ENCODE peak calls at places on chromosomes 13 and 19, in nine cellular contexts. One of them, this sample, is unnamed.
A peak's percentile ranks its signal among the peaks of the same experiment; 100 is the strongest.

GRCh38 chr13:90447735-90448103 is 899.8 kb upstream of the MIR17HG start:
- DNase-seq in C1 segment of cervical spinal cord: no peak
- DNase-seq in MV-4-11: no peak
- DNase-seq in stimulated activated CD4-positive, alpha-beta T cell treated with anti-CD3 and anti-CD28 coated beads, Interleukin-1b, Interleukin-23, amount 100 ng/mL, for 1 hour: no peak
- DNase-seq in GOT3: no peak
- DNase-seq in left lung: no peak
- DNase-seq in caudate nucleus: no peak
- DNase-seq in activated naive CD4-positive, alpha-beta T cell treated with anti-CD3 and anti-CD28 coated beads for 36 hours: no peak
- DNase-seq in H54: peak; percentile 19
- DNase-seq in this sample: no peak

GRCh38 chr13:97175041-97175440 is 47.1 kb upstream of the MBNL2 start:
- DNase-seq in C1 segment of cervical spinal cord: no peak
- DNase-seq in MV-4-11: no peak
- DNase-seq in stimulated activated CD4-positive, alpha-beta T cell treated with anti-CD3 and anti-CD28 coated beads, Interleukin-1b, Interleukin-23, amount 100 ng/mL, for 1 hour: no peak
- DNase-seq in GOT3: no peak
- DNase-seq in left lung: no peak
- DNase-seq in caudate nucleus: no peak
- DNase-seq in activated naive CD4-positive, alpha-beta T cell treated with anti-CD3 and anti-CD28 coated beads for 36 hours: no peak
- DNase-seq in H54: no peak
- DNase-seq in this sample: no peak

GRCh38 chr19:35545855-35546381 is 492 bp downstream of the TMEM147 start:
- DNase-seq in C1 segment of cervical spinal cord: no peak
- DNase-seq in MV-4-11: peak; percentile 29
- DNase-seq in stimulated activated CD4-positive, alpha-beta T cell treated with anti-CD3 and anti-CD28 coated beads, Interleukin-1b, Interleukin-23, amount 100 ng/mL, for 1 hour: peak; percentile 40
- DNase-seq in GOT3: no peak
- DNase-seq in left lung: no peak
- DNase-seq in caudate nucleus: no peak
- DNase-seq in activated naive CD4-positive, alpha-beta T cell treated with anti-CD3 and anti-CD28 coated beads for 36 hours: peak; percentile 76
- DNase-seq in H54: peak; percentile 73
- DNase-seq in this sample: no peak

GRCh38 chr19:6481541-6482342 is at the start of gene DENND1C:
- DNase-seq in C1 segment of cervical spinal cord: peak; percentile 36
- DNase-seq in MV-4-11: peak; percentile 73
- DNase-seq in stimulated activated CD4-positive, alpha-beta T cell treated with anti-CD3 and anti-CD28 coated beads, Interleukin-1b, Interleukin-23, amount 100 ng/mL, for 1 hour: peak; percentile 43
- DNase-seq in GOT3: no peak
- DNase-seq in left lung: peak; percentile 90
- DNase-seq in caudate nucleus: peak; percentile 22
- DNase-seq in activated naive CD4-positive, alpha-beta T cell treated with anti-CD3 and anti-CD28 coated beads for 36 hours: peak; percentile 86
- DNase-seq in H54: peak; percentile 46
- DNase-seq in this sample: peak; percentile 86

GRCh38 chr19:13152854-13153626 is 2.8 kb downstream of the IER2 start:
- DNase-seq in C1 segment of cervical spinal cord: peak; percentile 91
- DNase-seq in MV-4-11: peak; percentile 94
- DNase-seq in stimulated activated CD4-positive, alpha-beta T cell treated with anti-CD3 and anti-CD28 coated beads, Interleukin-1b, Interleukin-23, amount 100 ng/mL, for 1 hour: peak; percentile 95
- DNase-seq in GOT3: peak; percentile 97
- DNase-seq in left lung: peak; percentile 95
- DNase-seq in caudate nucleus: peak; percentile 88
- DNase-seq in activated naive CD4-positive, alpha-beta T cell treated with anti-CD3 and anti-CD28 coated beads for 36 hours: peak; percentile 95
- DNase-seq in H54: peak; percentile 69
- DNase-seq in this sample: peak; percentile 99

GRCh38 chr19:17348700-17349099 is 11.3 kb downstream of the GTPBP3 start:
- DNase-seq in C1 segment of cervical spinal cord: peak; percentile 17
- DNase-seq in MV-4-11: no peak
- DNase-seq in stimulated activated CD4-positive, alpha-beta T cell treated with anti-CD3 and anti-CD28 coated beads, Interleukin-1b, Interleukin-23, amount 100 ng/mL, for 1 hour: no peak
- DNase-seq in GOT3: peak; percentile 12
- DNase-seq in left lung: no peak
- DNase-seq in caudate nucleus: no peak
- DNase-seq in activated naive CD4-positive, alpha-beta T cell treated with anti-CD3 and anti-CD28 coated beads for 36 hours: no peak
- DNase-seq in H54: no peak
- DNase-seq in this sample: no peak

GRCh38 chr13:32048816-32049215 is 17.2 kb downstream of the FRY start:
- DNase-seq in C1 segment of cervical spinal cord: no peak
- DNase-seq in MV-4-11: peak; percentile 30
- DNase-seq in stimulated activated CD4-positive, alpha-beta T cell treated with anti-CD3 and anti-CD28 coated beads, Interleukin-1b, Interleukin-23, amount 100 ng/mL, for 1 hour: no peak
- DNase-seq in GOT3: no peak
- DNase-seq in left lung: no peak
- DNase-seq in caudate nucleus: no peak
- DNase-seq in activated naive CD4-positive, alpha-beta T cell treated with anti-CD3 and anti-CD28 coated beads for 36 hours: peak; percentile 22
- DNase-seq in H54: no peak
- DNase-seq in this sample: no peak

GRCh38 chr13:76861859-76862258 is 24.3 kb downstream of the KCTD12 start:
- DNase-seq in C1 segment of cervical spinal cord: no peak
- DNase-seq in MV-4-11: no peak
- DNase-seq in stimulated activated CD4-positive, alpha-beta T cell treated with anti-CD3 and anti-CD28 coated beads, Interleukin-1b, Interleukin-23, amount 100 ng/mL, for 1 hour: no peak
- DNase-seq in GOT3: no peak
- DNase-seq in left lung: no peak
- DNase-seq in caudate nucleus: no peak
- DNase-seq in activated naive CD4-positive, alpha-beta T cell treated with anti-CD3 and anti-CD28 coated beads for 36 hours: no peak
- DNase-seq in H54: no peak
- DNase-seq in this sample: no peak

GRCh38 chr13:31067416-31068118 is 94.1 kb downstream of the HSPH1 start:
- DNase-seq in C1 segment of cervical spinal cord: no peak
- DNase-seq in MV-4-11: no peak
- DNase-seq in stimulated activated CD4-positive, alpha-beta T cell treated with anti-CD3 and anti-CD28 coated beads, Interleukin-1b, Interleukin-23, amount 100 ng/mL, for 1 hour: no peak
- DNase-seq in GOT3: no peak
- DNase-seq in left lung: no peak
- DNase-seq in caudate nucleus: peak; percentile 36
- DNase-seq in activated naive CD4-positive, alpha-beta T cell treated with anti-CD3 and anti-CD28 coated beads for 36 hours: peak; percentile 15
- DNase-seq in H54: peak; percentile 63
- DNase-seq in this sample: no peak

GRCh38 chr13:67971291-67971690 is 741.2 kb upstream of the PCDH9 start:
- DNase-seq in C1 segment of cervical spinal cord: no peak
- DNase-seq in MV-4-11: no peak
- DNase-seq in stimulated activated CD4-positive, alpha-beta T cell treated with anti-CD3 and anti-CD28 coated beads, Interleukin-1b, Interleukin-23, amount 100 ng/mL, for 1 hour: no peak
- DNase-seq in GOT3: no peak
- DNase-seq in left lung: no peak
- DNase-seq in caudate nucleus: no peak
- DNase-seq in activated naive CD4-positive, alpha-beta T cell treated with anti-CD3 and anti-CD28 coated beads for 36 hours: no peak
- DNase-seq in H54: no peak
- DNase-seq in this sample: no peak

GRCh38 chr19:48627211-48627864 is 8.0 kb downstream of the SPHK2 start:
- DNase-seq in C1 segment of cervical spinal cord: no peak
- DNase-seq in MV-4-11: no peak
- DNase-seq in stimulated activated CD4-positive, alpha-beta T cell treated with anti-CD3 and anti-CD28 coated beads, Interleukin-1b, Interleukin-23, amount 100 ng/mL, for 1 hour: no peak
- DNase-seq in GOT3: no peak
- DNase-seq in left lung: no peak
- DNase-seq in caudate nucleus: no peak
- DNase-seq in activated naive CD4-positive, alpha-beta T cell treated with anti-CD3 and anti-CD28 coated beads for 36 hours: no peak
- DNase-seq in H54: no peak
- DNase-seq in this sample: no peak

GRCh38 chr19:47637550-47637949 is 28.6 kb downstream of the BICRA start:
- DNase-seq in C1 segment of cervical spinal cord: no peak
- DNase-seq in MV-4-11: peak; percentile 97
- DNase-seq in stimulated activated CD4-positive, alpha-beta T cell treated with anti-CD3 and anti-CD28 coated beads, Interleukin-1b, Interleukin-23, amount 100 ng/mL, for 1 hour: no peak
- DNase-seq in GOT3: no peak
- DNase-seq in left lung: no peak
- DNase-seq in caudate nucleus: no peak
- DNase-seq in activated naive CD4-positive, alpha-beta T cell treated with anti-CD3 and anti-CD28 coated beads for 36 hours: no peak
- DNase-seq in H54: no peak
- DNase-seq in this sample: no peak

GRCh38 chr19:17711851-17712250 is 7.4 kb upstream of the MAP1S start:
- DNase-seq in C1 segment of cervical spinal cord: no peak
- DNase-seq in MV-4-11: no peak
- DNase-seq in stimulated activated CD4-positive, alpha-beta T cell treated with anti-CD3 and anti-CD28 coated beads, Interleukin-1b, Interleukin-23, amount 100 ng/mL, for 1 hour: no peak
- DNase-seq in GOT3: no peak
- DNase-seq in left lung: no peak
- DNase-seq in caudate nucleus: no peak
- DNase-seq in activated naive CD4-positive, alpha-beta T cell treated with anti-CD3 and anti-CD28 coated beads for 36 hours: no peak
- DNase-seq in H54: no peak
- DNase-seq in this sample: no peak

GRCh38 chr19:50718255-50719118 is 1.1 kb downstream of the SHANK1 start:
- DNase-seq in C1 segment of cervical spinal cord: no peak
- DNase-seq in MV-4-11: no peak
- DNase-seq in stimulated activated CD4-positive, alpha-beta T cell treated with anti-CD3 and anti-CD28 coated beads, Interleukin-1b, Interleukin-23, amount 100 ng/mL, for 1 hour: no peak
- DNase-seq in GOT3: no peak
- DNase-seq in left lung: no peak
- DNase-seq in caudate nucleus: no peak
- DNase-seq in activated naive CD4-positive, alpha-beta T cell treated with anti-CD3 and anti-CD28 coated beads for 36 hours: no peak
- DNase-seq in H54: no peak
- DNase-seq in this sample: peak; percentile 30

GRCh38 chr13:75685239-75685697 is 49.1 kb downstream of the LMO7 start:
- DNase-seq in C1 segment of cervical spinal cord: no peak
- DNase-seq in MV-4-11: no peak
- DNase-seq in stimulated activated CD4-positive, alpha-beta T cell treated with anti-CD3 and anti-CD28 coated beads, Interleukin-1b, Interleukin-23, amount 100 ng/mL, for 1 hour: no peak
- DNase-seq in GOT3: no peak
- DNase-seq in left lung: no peak
- DNase-seq in caudate nucleus: no peak
- DNase-seq in activated naive CD4-positive, alpha-beta T cell treated with anti-CD3 and anti-CD28 coated beads for 36 hours: no peak
- DNase-seq in H54: no peak
- DNase-seq in this sample: no peak

GRCh38 chr13:40344270-40345148 is 321.9 kb downstream of the FOXO1 start:
- DNase-seq in C1 segment of cervical spinal cord: no peak
- DNase-seq in MV-4-11: no peak
- DNase-seq in stimulated activated CD4-positive, alpha-beta T cell treated with anti-CD3 and anti-CD28 coated beads, Interleukin-1b, Interleukin-23, amount 100 ng/mL, for 1 hour: no peak
- DNase-seq in GOT3: no peak
- DNase-seq in left lung: no peak
- DNase-seq in caudate nucleus: no peak
- DNase-seq in activated naive CD4-positive, alpha-beta T cell treated with anti-CD3 and anti-CD28 coated beads for 36 hours: no peak
- DNase-seq in H54: no peak
- DNase-seq in this sample: no peak

GRCh38 chr19:58252102-58252685 is 23.5 kb downstream of the ZNF544 start:
- DNase-seq in C1 segment of cervical spinal cord: no peak
- DNase-seq in MV-4-11: peak; percentile 29
- DNase-seq in stimulated activated CD4-positive, alpha-beta T cell treated with anti-CD3 and anti-CD28 coated beads, Interleukin-1b, Interleukin-23, amount 100 ng/mL, for 1 hour: no peak
- DNase-seq in GOT3: no peak
- DNase-seq in left lung: no peak
- DNase-seq in caudate nucleus: no peak
- DNase-seq in activated naive CD4-positive, alpha-beta T cell treated with anti-CD3 and anti-CD28 coated beads for 36 hours: no peak
- DNase-seq in H54: no peak
- DNase-seq in this sample: no peak

GRCh38 chr13:38086013-38086412 is 216.4 kb upstream of the TRPC4 start:
- DNase-seq in C1 segment of cervical spinal cord: no peak
- DNase-seq in MV-4-11: no peak
- DNase-seq in stimulated activated CD4-positive, alpha-beta T cell treated with anti-CD3 and anti-CD28 coated beads, Interleukin-1b, Interleukin-23, amount 100 ng/mL, for 1 hour: no peak
- DNase-seq in GOT3: no peak
- DNase-seq in left lung: peak; percentile 31
- DNase-seq in caudate nucleus: no peak
- DNase-seq in activated naive CD4-positive, alpha-beta T cell treated with anti-CD3 and anti-CD28 coated beads for 36 hours: no peak
- DNase-seq in H54: no peak
- DNase-seq in this sample: no peak

GRCh38 chr19:14476307-14476662 is 1.1 kb upstream of the PTGER1 start:
- DNase-seq in C1 segment of cervical spinal cord: no peak
- DNase-seq in MV-4-11: no peak
- DNase-seq in stimulated activated CD4-positive, alpha-beta T cell treated with anti-CD3 and anti-CD28 coated beads, Interleukin-1b, Interleukin-23, amount 100 ng/mL, for 1 hour: no peak
- DNase-seq in GOT3: no peak
- DNase-seq in left lung: no peak
- DNase-seq in caudate nucleus: no peak
- DNase-seq in activated naive CD4-positive, alpha-beta T cell treated with anti-CD3 and anti-CD28 coated beads for 36 hours: no peak
- DNase-seq in H54: no peak
- DNase-seq in this sample: no peak

GRCh38 chr19:13670846-13671245 is 93.5 kb upstream of the MRI1 start:
- DNase-seq in C1 segment of cervical spinal cord: no peak
- DNase-seq in MV-4-11: no peak
- DNase-seq in stimulated activated CD4-positive, alpha-beta T cell treated with anti-CD3 and anti-CD28 coated beads, Interleukin-1b, Interleukin-23, amount 100 ng/mL, for 1 hour: no peak
- DNase-seq in GOT3: no peak
- DNase-seq in left lung: no peak
- DNase-seq in caudate nucleus: no peak
- DNase-seq in activated naive CD4-positive, alpha-beta T cell treated with anti-CD3 and anti-CD28 coated beads for 36 hours: no peak
- DNase-seq in H54: no peak
- DNase-seq in this sample: no peak

This sample was measured in B cell.